ENCODE peak calls at places on chromosome 19, in eight cellular contexts. O is neural progenitor cell, D is spleen, G is fibroblast of lung, U is SK-N-SH, Z is tibial artery, N is cardiac fibroblast, K is brain microvascular endothelial cell. W is an unnamed sample.

GRCh38 chr19:8575467-8575997 is 1.7 kb downstream of the MYO1F start:
- DNase-seq in G (peak), K (peak), O (no peak), Z (no peak), D (no peak), N (peak), U (no peak), W (peak)

GRCh38 chr19:29834991-29835390 is 23.2 kb downstream of the CCNE1 start:
- DNase-seq in N (no peak), K (no peak), U (no peak), G (no peak), Z (no peak), O (no peak), D (no peak), W (no peak)

GRCh38 chr19:14516746-14517438 is 1.3 kb downstream of the DNAJB1 start:
- DNase-seq in O (no peak), G (no peak), N (no peak), Z (no peak), K (no peak), U (no peak), D (no peak), W (no peak)

GRCh38 chr19:55353803-55354697 is 469 bp downstream of the COX6B2 start:
- DNase-seq in Z (no peak), O (peak), N (peak), U (peak), K (peak), G (peak), D (peak), W (peak)

GRCh38 chr19:12867120-12868099 is 13.8 kb downstream of the DNASE2 start:
- DNase-seq in Z (no peak), O (peak), D (peak), K (peak), N (peak), G (peak), U (peak), W (peak)

GRCh38 chr19:49524812-49525455 is 2.9 kb upstream of the RCN3 start:
- DNase-seq in O (no peak), N (no peak), Z (no peak), K (no peak), G (no peak), D (peak), U (no peak), W (no peak)

GRCh38 chr19:18597809-18598660 is 8.6 kb downstream of the CRLF1 start:
- DNase-seq in O (peak), N (no peak), K (no peak), Z (no peak), U (peak), D (no peak), G (no peak), W (no peak)

GRCh38 chr19:862529-863304 is 3.3 kb downstream of the CFD start:
- DNase-seq in U (peak), Z (peak), O (peak), N (peak), G (peak), D (peak), K (peak), W (no peak)

GRCh38 chr19:1957562-1958248 is 16.7 kb downstream of the CSNK1G2 start:
- DNase-seq in Z (no peak), N (no peak), G (no peak), U (no peak), K (no peak), O (no peak), D (no peak), W (no peak)

GRCh38 chr19:1956143-1956537 is 15.2 kb downstream of the CSNK1G2 start:
- DNase-seq in O (no peak), G (no peak), Z (no peak), D (no peak), K (no peak), U (no peak), N (no peak), W (no peak)

GRCh38 chr19:1954547-1954946 is 13.6 kb downstream of the CSNK1G2 start:
- DNase-seq in K (no peak), D (no peak), N (no peak), O (no peak), Z (no peak), U (no peak), G (no peak), W (no peak)

GRCh38 chr19:1955171-1956142 is 14.5 kb downstream of the CSNK1G2 start:
- DNase-seq in N (no peak), O (no peak), Z (no peak), U (no peak), K (no peak), D (no peak), G (no peak), W (no peak)

DNA sequence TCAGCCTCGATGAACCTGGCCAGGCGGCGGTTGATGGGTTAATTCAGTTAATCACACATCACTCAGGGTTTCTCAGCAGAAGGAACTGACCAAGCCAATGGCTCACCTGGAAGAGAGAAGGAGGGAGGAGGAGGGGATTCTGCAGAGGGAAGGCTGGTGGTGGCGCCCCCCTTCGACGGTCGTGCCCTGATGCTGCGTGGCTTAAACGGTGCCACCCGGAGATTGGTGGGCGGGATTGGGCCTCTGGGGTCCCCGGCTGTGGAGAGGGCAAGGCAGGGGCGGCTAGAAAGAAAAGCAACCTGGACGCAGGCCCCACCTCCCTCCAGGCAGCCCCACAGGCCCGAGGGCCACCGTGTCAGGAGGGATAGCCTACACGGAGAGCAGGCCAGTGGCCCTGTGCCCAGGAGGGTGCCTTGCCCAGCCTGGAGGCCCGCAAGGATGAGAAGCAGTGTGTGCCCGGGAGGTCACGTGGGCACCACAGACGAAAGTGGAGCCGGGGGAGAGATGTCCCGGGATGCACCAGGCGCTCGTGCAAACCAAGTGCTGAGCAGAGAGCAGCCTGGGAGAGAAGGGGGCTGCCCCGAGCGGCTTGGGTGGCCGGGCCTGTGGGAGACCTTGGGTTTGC is 16.0 kb downstream of the CSNK1G2 start:
- DNase-seq in D (no peak), K (no peak), O (peak), N (no peak), G (no peak), U (no peak), Z (no peak), W (no peak)
- TF ChIP-seq CTCF in D (no peak), K (peak), O (peak), N (no peak), G (no peak), U (no peak), Z (no peak), W (no peak)

GRCh38 chr19:6500837-6501739 is 1.0 kb downstream of the TUBB4A start:
- DNase-seq in Z (no peak), N (no peak), U (no peak), D (no peak), K (no peak), O (no peak), G (no peak), W (no peak)

GRCh38 chr19:6499052-6499790 is 2.9 kb downstream of the TUBB4A start:
- DNase-seq in U (no peak), G (no peak), K (no peak), O (no peak), Z (no peak), N (no peak), D (no peak), W (no peak)

GRCh38 chr19:6503407-6504201 is 1.5 kb upstream of the TUBB4A start:
- DNase-seq in O (no peak), Z (no peak), D (no peak), G (no peak), N (no peak), K (no peak), U (no peak), W (no peak)

GRCh38 chr19:6498294-6499036 is 3.6 kb downstream of the TUBB4A start:
- DNase-seq in N (no peak), D (no peak), O (no peak), U (no peak), K (no peak), G (no peak), Z (no peak), W (no peak)

GRCh38 chr19:6501740-6502648 is at the start of gene TUBB4A:
- DNase-seq in U (peak), O (peak), K (no peak), N (no peak), G (no peak), Z (no peak), D (peak), W (no peak)
- H3K4me3 ChIP-seq in U (peak), O (peak), K (no peak), N (no peak), G (no peak), Z (peak), D (peak), W (no peak)

GRCh38 chr19:35056513-35057063 is 15.1 kb downstream of the HPN start:
- DNase-seq in K (no peak), N (no peak), D (no peak), Z (no peak), G (no peak), U (no peak), O (no peak), W (no peak)
- TF ChIP-seq CTCF in K (no peak), N (no peak), D (no peak), Z (no peak), G (no peak), U (no peak), O (no peak), W (no peak)

GRCh38 chr19:19900124-19900523 is 622 bp upstream of the ZNF93 start:
- DNase-seq in G (peak), O (no peak), U (peak), K (peak), D (no peak), Z (no peak), N (peak), W (peak)

GRCh38 chr19:19900574-19901444 is at the start of gene ZNF93:
- DNase-seq in O (peak), K (peak), U (peak), N (peak), D (peak), Z (peak), G (peak), W (peak)
- H3K4me3 ChIP-seq in O (peak), K (peak), U (peak), N (peak), D (peak), Z (peak), G (peak), W (peak)

GRCh38 chr19:21483589-21484170 is 21.7 kb upstream of the ZNF429 start:
- DNase-seq in N (peak), G (no peak), O (peak), D (peak), K (no peak), U (peak), Z (peak), W (peak)
- TF ChIP-seq CTCF in N (peak), G (peak), O (peak), D (peak), K (peak), U (peak), Z (peak), W (peak)

DNA sequence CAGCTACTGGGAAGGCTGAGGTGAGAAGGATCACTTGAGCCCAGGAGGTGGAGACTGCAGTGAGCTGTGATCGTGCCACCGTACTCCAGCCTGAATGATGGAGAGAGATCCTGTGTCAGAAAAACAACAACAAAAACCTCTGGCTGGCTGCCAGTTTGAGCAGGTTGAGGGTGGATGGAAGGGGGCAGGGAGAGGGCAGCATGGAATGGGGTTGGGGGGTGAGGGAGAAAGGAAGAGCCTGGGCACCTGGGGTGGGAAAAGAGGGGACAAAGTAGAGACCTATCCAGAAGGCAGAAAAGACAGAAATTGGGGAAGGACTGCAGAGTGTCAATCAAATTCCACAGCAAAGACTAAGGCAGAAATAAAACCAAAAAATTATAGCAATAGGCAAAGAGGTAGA is 4.7 kb downstream of the SLC1A5 start:
- DNase-seq in D (no peak), K (no peak), Z (no peak), O (no peak), G (no peak), U (no peak), N (no peak), W (no peak)
- H3K4me3 ChIP-seq in D (no peak), K (no peak), Z (no peak), O (peak), G (no peak), U (no peak), N (peak), W (peak)

GRCh38 chr19:11008111-11008510 is 47.3 kb downstream of the SMARCA4 start:
- DNase-seq in N (no peak), U (no peak), Z (no peak), D (no peak), K (no peak), G (no peak), O (no peak), W (no peak)
- TF ChIP-seq CTCF in N (no peak), U (no peak), Z (no peak), D (no peak), K (no peak), G (no peak), O (no peak), W (no peak)

W was measured in fibroblast of the aortic adventitia.